ENCODE peak calls at places on chromosomes 13 and 19, in seven cellular contexts. S is OCI-LY7, N is fibroblast of lung, I is body of pancreas, T is heart right ventricle, W is uterus, Z is cardiac muscle cell. P is an unnamed sample.

GRCh38 chr13:110680852-110681251 is 25.1 kb downstream of the CARS2 start:
- DNase-seq in S (peak; percentile 35), T (no peak), N (peak; percentile 16), W (no peak), I (no peak), Z (no peak), P (no peak)

GRCh38 chr19:16978156-16978555 is 48.5 kb downstream of the CPAMD8 start:
- DNase-seq in I (no peak), W (no peak), S (no peak), Z (no peak), T (no peak), N (no peak), P (no peak)

GRCh38 chr13:101181076-101181685 is 235.1 kb downstream of the NALCN start:
- DNase-seq in N (no peak), S (no peak), W (no peak), I (no peak), Z (no peak), T (no peak), P (no peak)

GRCh38 chr19:4581381-4582111 is 22.1 kb upstream of the SEMA6B start:
- DNase-seq in S (peak; percentile 38), T (no peak), W (no peak), N (no peak), Z (peak; percentile 58), I (no peak), P (no peak)

GRCh38 chr19:45613926-45614725 is 12.1 kb upstream of the GPR4 start:
- DNase-seq in W (peak; percentile 28), Z (peak; percentile 88), S (no peak), T (no peak), I (peak; percentile 70), N (peak; percentile 87), P (peak; percentile 84)

GRCh38 chr13:25771641-25772478 is 280.0 kb downstream of the SHISA2 start:
- DNase-seq in T (no peak), N (peak; percentile 14), S (no peak), W (no peak), Z (no peak), I (no peak), P (no peak)

GRCh38 chr13:73327579-73327978 is 268.8 kb downstream of the KLF5 start:
- DNase-seq in Z (no peak), I (no peak), N (no peak), S (no peak), T (no peak), W (no peak), P (no peak)

GRCh38 chr13:99926014-99926731 is 45.4 kb downstream of the ZIC5 start:
- DNase-seq in I (peak; percentile 40), W (no peak), T (no peak), Z (no peak), N (peak; percentile 14), S (no peak), P (no peak)

GRCh38 chr13:99941911-99942310 is 29.7 kb downstream of the ZIC5 start:
- DNase-seq in Z (no peak), W (no peak), S (no peak), T (no peak), N (no peak), I (no peak), P (no peak)

DNA sequence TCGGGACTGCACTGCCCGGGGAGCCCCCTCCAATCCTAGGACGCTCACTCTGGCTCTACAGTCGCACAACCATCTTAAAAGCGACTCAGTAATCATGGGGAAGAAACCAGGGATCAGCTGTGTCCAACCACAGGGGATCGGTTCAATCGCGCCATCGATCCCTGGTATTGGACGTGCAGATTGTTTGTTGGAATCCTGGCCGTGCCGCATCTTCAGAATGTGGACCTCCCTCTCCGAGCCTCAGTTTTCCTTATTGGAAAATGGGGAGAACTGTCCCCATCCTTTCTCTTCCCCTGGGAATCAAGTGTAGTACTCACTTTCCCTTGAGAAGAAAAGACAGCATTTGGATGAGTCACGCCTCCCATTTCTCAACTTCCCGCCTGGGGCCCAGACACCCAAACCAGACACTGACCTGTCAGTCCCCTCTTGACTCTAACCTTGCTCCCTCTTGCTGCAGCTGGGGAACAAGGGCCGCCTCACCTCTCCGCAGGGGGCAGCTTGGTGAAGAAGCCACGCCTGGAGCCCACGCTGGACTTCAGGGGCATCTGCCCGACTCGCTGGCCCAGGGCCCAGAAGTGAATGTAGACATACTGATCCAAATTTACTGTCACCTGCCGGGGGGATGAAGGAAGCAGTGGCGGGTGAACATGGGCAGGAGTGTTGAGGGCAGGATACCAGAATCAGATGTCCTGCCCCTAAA is 17.6 kb downstream of the EMP3 start:
- DNase-seq in T (no peak), Z (peak; percentile 47), N (no peak), S (no peak), W (no peak), I (no peak), P (no peak)
- H3K4me3 ChIP-seq in T (no peak overlapping the region), Z (no peak overlapping the region), N (no peak overlapping the region), S (no peak overlapping the region), W (no peak overlapping the region), I (no peak overlapping the region), P (no peak overlapping the region)

DNA sequence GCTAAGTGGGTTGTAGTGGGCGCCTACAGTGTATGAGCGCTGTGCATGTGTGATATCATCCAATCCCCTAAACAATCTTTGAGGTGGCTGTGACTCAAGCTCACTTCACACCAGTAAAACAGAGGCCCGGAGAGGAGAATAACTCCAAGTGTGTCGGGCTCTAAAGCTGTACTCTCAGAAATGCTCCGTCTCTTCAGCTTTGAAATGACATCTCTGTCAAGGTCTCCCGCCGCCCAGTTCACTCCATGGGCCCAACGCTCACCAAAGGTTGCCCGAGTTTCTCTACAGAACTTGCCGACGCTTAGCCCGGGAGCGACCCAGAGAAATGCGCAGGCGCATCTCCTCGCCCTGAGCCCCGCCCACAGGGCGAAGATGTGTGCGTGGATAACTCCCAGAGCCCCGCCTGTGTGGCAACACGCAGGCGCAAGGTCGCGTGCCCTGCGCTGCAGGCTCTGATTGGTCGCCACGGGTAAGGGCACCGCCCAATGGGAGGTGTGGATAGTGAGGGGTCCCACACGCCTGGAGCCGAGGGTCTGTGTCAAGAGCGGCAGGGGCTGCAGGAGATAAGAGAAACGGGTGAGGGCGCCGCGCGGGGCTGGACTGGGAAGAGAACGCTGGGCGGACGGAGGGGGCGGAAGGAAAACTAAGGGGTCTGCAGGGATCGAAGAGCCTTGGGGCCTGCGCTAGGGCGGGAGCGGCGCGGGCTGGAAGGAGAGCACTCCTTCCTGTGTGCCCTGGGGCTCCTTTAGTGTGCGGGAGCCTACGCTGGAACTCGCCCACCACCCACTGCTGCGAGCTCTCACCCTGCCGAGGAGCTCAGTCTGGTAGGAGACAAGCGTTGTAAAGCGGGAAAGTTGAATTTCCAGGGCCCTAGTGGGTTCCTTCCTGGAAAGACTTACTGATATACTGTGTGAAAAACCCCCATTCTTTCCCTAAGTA is at the start of gene ZNF526:
- DNase-seq in S (peak; percentile 99), I (peak; percentile 98), N (peak; percentile 97), Z (peak; percentile 98), T (peak; percentile 97), W (peak; percentile 96), P (peak; percentile 83)
- TF ChIP-seq CTCF in S (peak; percentile 41), I (no peak), N (no peak), Z (no peak), T (no peak), W (no peak), P (no peak)

GRCh38 chr13:44967656-44968451 is 21.4 kb downstream of the NUFIP1 start:
- DNase-seq in I (no peak), S (no peak), N (peak; percentile 57), Z (peak; percentile 68), T (no peak), W (no peak), P (no peak)

DNA sequence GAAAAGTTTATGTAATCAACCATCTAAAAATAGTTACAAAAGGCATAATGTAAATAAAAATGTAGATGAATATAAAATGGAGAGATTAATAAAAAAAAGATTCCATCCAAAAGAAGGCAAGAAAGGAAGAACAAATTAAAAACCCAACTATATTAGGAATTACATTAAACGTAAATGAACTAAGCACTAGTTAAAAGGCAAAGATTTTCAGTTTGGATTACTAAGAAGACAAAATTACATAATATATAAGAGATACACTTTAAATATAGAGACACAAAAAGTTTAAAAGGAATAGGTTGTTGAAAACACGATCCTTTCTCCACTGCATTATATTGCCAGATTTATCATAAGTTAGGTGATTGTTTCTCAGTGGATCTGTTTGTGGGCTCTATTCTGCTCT is 27.3 kb downstream of the NUFIP1 start:
- DNase-seq in W (no peak), Z (no peak), T (no peak), S (no peak), N (no peak), I (no peak), P (no peak)
- H3K36me3 ChIP-seq in W (no peaks in the 10 kb centered on the region), Z (peaks cover 31% of the 10 kb centered on the region), T (no peaks in the 10 kb centered on the region), S (peaks cover 94% of the 10 kb centered on the region), N (peaks cover 5% of the 10 kb centered on the region), I (no peaks in the 10 kb centered on the region), P (peaks cover 4% of the 10 kb centered on the region)

DNA sequence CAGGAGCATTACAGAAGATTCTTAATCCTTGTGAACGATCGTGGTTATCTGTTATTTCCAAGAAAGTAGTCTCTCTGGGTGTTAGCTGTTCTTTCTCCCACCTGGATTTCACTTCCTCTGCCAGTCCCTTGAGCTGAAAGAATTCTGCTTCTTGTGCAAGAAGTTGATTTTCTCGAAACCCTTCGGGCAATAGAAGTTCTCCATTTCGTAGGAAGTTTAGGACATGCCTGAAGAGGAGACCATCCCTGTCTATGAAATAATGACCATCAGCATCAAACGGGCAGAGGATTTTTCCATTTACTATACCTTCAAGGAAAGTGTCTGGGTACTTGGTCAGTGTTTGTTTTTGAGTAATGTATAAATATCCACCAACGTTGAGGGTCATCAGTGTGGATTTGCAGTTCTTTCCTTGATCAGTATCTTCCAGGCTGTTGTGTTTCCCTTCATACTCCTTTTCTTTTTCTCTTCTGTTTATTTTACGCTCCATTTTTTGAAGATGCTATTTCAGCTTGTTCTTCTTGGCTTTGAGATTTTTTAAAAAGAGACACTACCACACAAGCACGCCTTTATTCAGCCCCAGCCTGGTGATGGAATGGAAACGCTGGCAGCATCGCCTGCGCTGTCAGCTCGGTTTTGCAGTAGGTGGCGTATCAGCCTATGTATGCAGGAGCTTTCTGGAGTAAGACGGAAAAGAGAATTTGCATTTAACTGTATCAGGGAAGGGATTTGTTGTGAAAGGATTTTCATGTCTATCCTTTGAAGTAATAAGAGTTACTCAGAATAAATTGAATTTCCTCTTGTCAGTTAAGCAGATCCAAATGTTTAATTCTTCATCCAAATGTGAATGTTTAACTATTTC is 6.5 kb downstream of the KCTD4 start:
- DNase-seq in T (peak; percentile 23), I (peak; percentile 21), S (no peak), Z (peak; percentile 80), W (no peak), N (peak; percentile 65), P (no peak)
- H3K4me3 ChIP-seq in T (peak overlapping the region; percentile 5), I (no peak overlapping the region), S (no peak overlapping the region), Z (no peak overlapping the region), W (no peak overlapping the region), N (no peak overlapping the region), P (no peak overlapping the region)

DNA sequence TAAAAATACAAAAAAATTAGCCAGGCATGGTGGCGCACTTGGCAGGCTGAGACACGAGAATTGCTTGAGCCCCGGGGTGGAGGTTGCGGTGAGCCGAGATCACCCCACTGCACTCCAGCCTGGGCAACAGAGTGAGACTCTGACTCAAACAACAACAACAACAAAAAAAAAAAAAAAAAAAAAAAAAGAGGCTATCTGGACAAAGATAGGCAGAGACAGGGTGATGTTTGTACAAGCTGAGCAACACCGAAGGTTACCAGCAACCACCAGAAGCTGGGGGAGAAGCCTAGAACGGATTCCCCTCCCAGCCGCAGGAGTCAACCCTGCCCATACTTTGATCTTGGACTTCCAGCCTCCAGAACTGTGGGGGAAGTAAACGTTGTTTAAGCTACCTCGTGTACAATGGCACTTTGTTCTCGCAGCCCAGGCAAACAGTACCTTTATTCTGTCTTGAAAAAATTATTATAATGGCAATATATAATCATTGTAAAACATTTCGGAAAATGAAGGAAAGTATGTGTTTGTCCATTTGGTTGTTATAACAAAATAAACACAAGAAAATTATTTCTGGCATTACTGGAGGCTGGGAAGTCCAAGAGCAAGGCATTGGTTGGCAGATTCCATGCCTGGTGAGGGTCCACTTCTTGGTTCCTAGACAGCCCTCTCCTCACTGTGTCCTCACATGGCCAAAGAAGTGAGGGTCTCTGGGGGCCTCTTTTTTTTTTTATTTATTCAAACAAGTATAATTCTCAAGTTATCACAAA is 39.8 kb upstream of the LATS2 start:
- DNase-seq in T (no peak), S (no peak), Z (no peak), W (no peak), N (no peak), I (no peak), P (no peak)
- TF ChIP-seq CTCF in T (no peak), S (no peak), Z (no peak), W (no peak), N (no peak), I (no peak), P (no peak)